ENCODE peak calls at places on chromosome 18, in seven cellular contexts. One of them, this sample, is unnamed.
A peak's percentile ranks its signal among the peaks of the same experiment; 100 is the strongest.

GRCh38 chr18:69492861-69493260 is 92.2 kb downstream of the DOK6 start:
- DNase-seq in NCI-H524 treated with DMSO at 0.1 percent for 48 hours: no peak
- DNase-seq in stimulated activated CD8-positive, alpha-beta memory T cell treated with anti-CD3 and anti-CD28 coated beads, Interleukin-7, amount 100 ng/mL, for 1 hour: no peak
- DNase-seq in activated CD8-positive, alpha-beta memory T cell treated with anti-CD3 and anti-CD28 coated beads, Interleukin-2, amount 50 U/mL, for 4 hours: no peak
- DNase-seq in GM19239: no peak
- DNase-seq in mesendoderm: no peak
- DNase-seq in stimulated activated CD4-positive, alpha-beta T cell treated with anti-CD3 and anti-CD28 coated beads, TNF-alpha, amount 100 ng/mL, for 1 hour: no peak
- DNase-seq in this sample: no peak

GRCh38 chr18:68532328-68532885 is 182.5 kb downstream of the TMX3 start:
- DNase-seq in mesendoderm: no peak
- DNase-seq in stimulated activated CD4-positive, alpha-beta T cell treated with anti-CD3 and anti-CD28 coated beads, TNF-alpha, amount 100 ng/mL, for 1 hour: no peak
- DNase-seq in GM19239: no peak
- DNase-seq in NCI-H524 treated with DMSO at 0.1 percent for 48 hours: no peak
- DNase-seq in activated CD8-positive, alpha-beta memory T cell treated with anti-CD3 and anti-CD28 coated beads, Interleukin-2, amount 50 U/mL, for 4 hours: no peak
- DNase-seq in stimulated activated CD8-positive, alpha-beta memory T cell treated with anti-CD3 and anti-CD28 coated beads, Interleukin-7, amount 100 ng/mL, for 1 hour: no peak
- DNase-seq in this sample: no peak

GRCh38 chr18:68660355-68661183 is 54.3 kb downstream of the TMX3 start:
- DNase-seq in GM19239: no peak
- DNase-seq in mesendoderm: peak; percentile 48
- DNase-seq in NCI-H524 treated with DMSO at 0.1 percent for 48 hours: no peak
- DNase-seq in activated CD8-positive, alpha-beta memory T cell treated with anti-CD3 and anti-CD28 coated beads, Interleukin-2, amount 50 U/mL, for 4 hours: no peak
- DNase-seq in stimulated activated CD8-positive, alpha-beta memory T cell treated with anti-CD3 and anti-CD28 coated beads, Interleukin-7, amount 100 ng/mL, for 1 hour: no peak
- DNase-seq in stimulated activated CD4-positive, alpha-beta T cell treated with anti-CD3 and anti-CD28 coated beads, TNF-alpha, amount 100 ng/mL, for 1 hour: no peak
- DNase-seq in this sample: peak; percentile 19

GRCh38 chr18:79378416-79379250 is 17.1 kb upstream of the NFATC1 start:
- DNase-seq in activated CD8-positive, alpha-beta memory T cell treated with anti-CD3 and anti-CD28 coated beads, Interleukin-2, amount 50 U/mL, for 4 hours: peak; percentile 83
- DNase-seq in GM19239: peak; percentile 89
- DNase-seq in NCI-H524 treated with DMSO at 0.1 percent for 48 hours: no peak
- DNase-seq in mesendoderm: peak; percentile 88
- DNase-seq in stimulated activated CD4-positive, alpha-beta T cell treated with anti-CD3 and anti-CD28 coated beads, TNF-alpha, amount 100 ng/mL, for 1 hour: peak; percentile 73
- DNase-seq in stimulated activated CD8-positive, alpha-beta memory T cell treated with anti-CD3 and anti-CD28 coated beads, Interleukin-7, amount 100 ng/mL, for 1 hour: peak; percentile 65
- DNase-seq in this sample: no peak

GRCh38 chr18:13429016-13429415 is 210.5 kb downstream of the LDLRAD4 start:
- DNase-seq in mesendoderm: no peak
- DNase-seq in activated CD8-positive, alpha-beta memory T cell treated with anti-CD3 and anti-CD28 coated beads, Interleukin-2, amount 50 U/mL, for 4 hours: no peak
- DNase-seq in GM19239: no peak
- DNase-seq in stimulated activated CD8-positive, alpha-beta memory T cell treated with anti-CD3 and anti-CD28 coated beads, Interleukin-7, amount 100 ng/mL, for 1 hour: no peak
- DNase-seq in stimulated activated CD4-positive, alpha-beta T cell treated with anti-CD3 and anti-CD28 coated beads, TNF-alpha, amount 100 ng/mL, for 1 hour: no peak
- DNase-seq in NCI-H524 treated with DMSO at 0.1 percent for 48 hours: no peak
- DNase-seq in this sample: no peak

GRCh38 chr18:53883771-53884170 is 340.7 kb downstream of the MBD2 start:
- DNase-seq in stimulated activated CD8-positive, alpha-beta memory T cell treated with anti-CD3 and anti-CD28 coated beads, Interleukin-7, amount 100 ng/mL, for 1 hour: no peak
- DNase-seq in stimulated activated CD4-positive, alpha-beta T cell treated with anti-CD3 and anti-CD28 coated beads, TNF-alpha, amount 100 ng/mL, for 1 hour: no peak
- DNase-seq in mesendoderm: no peak
- DNase-seq in NCI-H524 treated with DMSO at 0.1 percent for 48 hours: no peak
- DNase-seq in GM19239: no peak
- DNase-seq in activated CD8-positive, alpha-beta memory T cell treated with anti-CD3 and anti-CD28 coated beads, Interleukin-2, amount 50 U/mL, for 4 hours: no peak
- DNase-seq in this sample: no peak

GRCh38 chr18:78297048-78297447 is 682.6 kb upstream of the SALL3 start:
- DNase-seq in mesendoderm: no peak
- DNase-seq in NCI-H524 treated with DMSO at 0.1 percent for 48 hours: no peak
- DNase-seq in stimulated activated CD4-positive, alpha-beta T cell treated with anti-CD3 and anti-CD28 coated beads, TNF-alpha, amount 100 ng/mL, for 1 hour: no peak
- DNase-seq in GM19239: no peak
- DNase-seq in activated CD8-positive, alpha-beta memory T cell treated with anti-CD3 and anti-CD28 coated beads, Interleukin-2, amount 50 U/mL, for 4 hours: no peak
- DNase-seq in stimulated activated CD8-positive, alpha-beta memory T cell treated with anti-CD3 and anti-CD28 coated beads, Interleukin-7, amount 100 ng/mL, for 1 hour: no peak
- DNase-seq in this sample: no peak

GRCh38 chr18:46756559-46757201 is at the start of gene ST8SIA5:
- DNase-seq in GM19239: no peak
- DNase-seq in NCI-H524 treated with DMSO at 0.1 percent for 48 hours: peak; percentile 54
- DNase-seq in stimulated activated CD4-positive, alpha-beta T cell treated with anti-CD3 and anti-CD28 coated beads, TNF-alpha, amount 100 ng/mL, for 1 hour: no peak
- DNase-seq in stimulated activated CD8-positive, alpha-beta memory T cell treated with anti-CD3 and anti-CD28 coated beads, Interleukin-7, amount 100 ng/mL, for 1 hour: no peak
- DNase-seq in activated CD8-positive, alpha-beta memory T cell treated with anti-CD3 and anti-CD28 coated beads, Interleukin-2, amount 50 U/mL, for 4 hours: no peak
- DNase-seq in mesendoderm: peak; percentile 53
- DNase-seq in this sample: no peak

GRCh38 chr18:45270289-45270771 is 344.9 kb upstream of the SLC14A2 start:
- DNase-seq in activated CD8-positive, alpha-beta memory T cell treated with anti-CD3 and anti-CD28 coated beads, Interleukin-2, amount 50 U/mL, for 4 hours: no peak
- DNase-seq in GM19239: no peak
- DNase-seq in stimulated activated CD4-positive, alpha-beta T cell treated with anti-CD3 and anti-CD28 coated beads, TNF-alpha, amount 100 ng/mL, for 1 hour: no peak
- DNase-seq in mesendoderm: no peak
- DNase-seq in NCI-H524 treated with DMSO at 0.1 percent for 48 hours: no peak
- DNase-seq in stimulated activated CD8-positive, alpha-beta memory T cell treated with anti-CD3 and anti-CD28 coated beads, Interleukin-7, amount 100 ng/mL, for 1 hour: no peak
- DNase-seq in this sample: no peak

GRCh38 chr18:28793911-28794310 is 617.0 kb upstream of the CDH2 start:
- DNase-seq in GM19239: no peak
- DNase-seq in mesendoderm: no peak
- DNase-seq in NCI-H524 treated with DMSO at 0.1 percent for 48 hours: no peak
- DNase-seq in activated CD8-positive, alpha-beta memory T cell treated with anti-CD3 and anti-CD28 coated beads, Interleukin-2, amount 50 U/mL, for 4 hours: no peak
- DNase-seq in stimulated activated CD4-positive, alpha-beta T cell treated with anti-CD3 and anti-CD28 coated beads, TNF-alpha, amount 100 ng/mL, for 1 hour: no peak
- DNase-seq in stimulated activated CD8-positive, alpha-beta memory T cell treated with anti-CD3 and anti-CD28 coated beads, Interleukin-7, amount 100 ng/mL, for 1 hour: no peak
- DNase-seq in this sample: no peak

GRCh38 chr18:36636237-36636792 is 192.5 kb downstream of the TPGS2 start:
- DNase-seq in GM19239: no peak
- DNase-seq in activated CD8-positive, alpha-beta memory T cell treated with anti-CD3 and anti-CD28 coated beads, Interleukin-2, amount 50 U/mL, for 4 hours: no peak
- DNase-seq in NCI-H524 treated with DMSO at 0.1 percent for 48 hours: no peak
- DNase-seq in mesendoderm: no peak
- DNase-seq in stimulated activated CD8-positive, alpha-beta memory T cell treated with anti-CD3 and anti-CD28 coated beads, Interleukin-7, amount 100 ng/mL, for 1 hour: no peak
- DNase-seq in stimulated activated CD4-positive, alpha-beta T cell treated with anti-CD3 and anti-CD28 coated beads, TNF-alpha, amount 100 ng/mL, for 1 hour: no peak
- DNase-seq in this sample: no peak

GRCh38 chr18:43279015-43279758 is 1.9 kb upstream of the SYT4 start:
- DNase-seq in activated CD8-positive, alpha-beta memory T cell treated with anti-CD3 and anti-CD28 coated beads, Interleukin-2, amount 50 U/mL, for 4 hours: no peak
- DNase-seq in stimulated activated CD8-positive, alpha-beta memory T cell treated with anti-CD3 and anti-CD28 coated beads, Interleukin-7, amount 100 ng/mL, for 1 hour: no peak
- DNase-seq in stimulated activated CD4-positive, alpha-beta T cell treated with anti-CD3 and anti-CD28 coated beads, TNF-alpha, amount 100 ng/mL, for 1 hour: no peak
- DNase-seq in GM19239: no peak
- DNase-seq in NCI-H524 treated with DMSO at 0.1 percent for 48 hours: peak; percentile 94
- DNase-seq in mesendoderm: peak; percentile 96
- DNase-seq in this sample: peak; percentile 41

GRCh38 chr18:26051845-26052244 is 38.6 kb downstream of the SS18 start:
- DNase-seq in GM19239: no peak
- DNase-seq in stimulated activated CD4-positive, alpha-beta T cell treated with anti-CD3 and anti-CD28 coated beads, TNF-alpha, amount 100 ng/mL, for 1 hour: no peak
- DNase-seq in activated CD8-positive, alpha-beta memory T cell treated with anti-CD3 and anti-CD28 coated beads, Interleukin-2, amount 50 U/mL, for 4 hours: no peak
- DNase-seq in NCI-H524 treated with DMSO at 0.1 percent for 48 hours: no peak
- DNase-seq in stimulated activated CD8-positive, alpha-beta memory T cell treated with anti-CD3 and anti-CD28 coated beads, Interleukin-7, amount 100 ng/mL, for 1 hour: no peak
- DNase-seq in mesendoderm: no peak
- DNase-seq in this sample: no peak

GRCh38 chr18:70069965-70070364 is 122.3 kb upstream of the CD226 start:
- DNase-seq in stimulated activated CD4-positive, alpha-beta T cell treated with anti-CD3 and anti-CD28 coated beads, TNF-alpha, amount 100 ng/mL, for 1 hour: no peak
- DNase-seq in NCI-H524 treated with DMSO at 0.1 percent for 48 hours: no peak
- DNase-seq in stimulated activated CD8-positive, alpha-beta memory T cell treated with anti-CD3 and anti-CD28 coated beads, Interleukin-7, amount 100 ng/mL, for 1 hour: no peak
- DNase-seq in GM19239: no peak
- DNase-seq in mesendoderm: no peak
- DNase-seq in activated CD8-positive, alpha-beta memory T cell treated with anti-CD3 and anti-CD28 coated beads, Interleukin-2, amount 50 U/mL, for 4 hours: no peak
- DNase-seq in this sample: no peak

GRCh38 chr18:48932822-48933510 is 17.8 kb downstream of the SMAD7 start:
- DNase-seq in NCI-H524 treated with DMSO at 0.1 percent for 48 hours: no peak
- DNase-seq in GM19239: no peak
- DNase-seq in stimulated activated CD4-positive, alpha-beta T cell treated with anti-CD3 and anti-CD28 coated beads, TNF-alpha, amount 100 ng/mL, for 1 hour: no peak
- DNase-seq in activated CD8-positive, alpha-beta memory T cell treated with anti-CD3 and anti-CD28 coated beads, Interleukin-2, amount 50 U/mL, for 4 hours: peak; percentile 14
- DNase-seq in stimulated activated CD8-positive, alpha-beta memory T cell treated with anti-CD3 and anti-CD28 coated beads, Interleukin-7, amount 100 ng/mL, for 1 hour: no peak
- DNase-seq in mesendoderm: no peak
- DNase-seq in this sample: no peak

GRCh38 chr18:9861933-9862332 is 23.8 kb upstream of the TXNDC2 start:
- DNase-seq in stimulated activated CD8-positive, alpha-beta memory T cell treated with anti-CD3 and anti-CD28 coated beads, Interleukin-7, amount 100 ng/mL, for 1 hour: no peak
- DNase-seq in GM19239: no peak
- DNase-seq in NCI-H524 treated with DMSO at 0.1 percent for 48 hours: no peak
- DNase-seq in mesendoderm: no peak
- DNase-seq in activated CD8-positive, alpha-beta memory T cell treated with anti-CD3 and anti-CD28 coated beads, Interleukin-2, amount 50 U/mL, for 4 hours: no peak
- DNase-seq in stimulated activated CD4-positive, alpha-beta T cell treated with anti-CD3 and anti-CD28 coated beads, TNF-alpha, amount 100 ng/mL, for 1 hour: no peak
- DNase-seq in this sample: no peak

GRCh38 chr18:74281011-74281638 is 10.6 kb downstream of the CYB5A start:
- DNase-seq in NCI-H524 treated with DMSO at 0.1 percent for 48 hours: no peak
- DNase-seq in GM19239: no peak
- DNase-seq in mesendoderm: peak; percentile 63
- DNase-seq in stimulated activated CD8-positive, alpha-beta memory T cell treated with anti-CD3 and anti-CD28 coated beads, Interleukin-7, amount 100 ng/mL, for 1 hour: no peak
- DNase-seq in stimulated activated CD4-positive, alpha-beta T cell treated with anti-CD3 and anti-CD28 coated beads, TNF-alpha, amount 100 ng/mL, for 1 hour: no peak
- DNase-seq in activated CD8-positive, alpha-beta memory T cell treated with anti-CD3 and anti-CD28 coated beads, Interleukin-2, amount 50 U/mL, for 4 hours: no peak
- DNase-seq in this sample: no peak

GRCh38 chr18:25076980-25077780 is 274.8 kb downstream of the ZNF521 start:
- DNase-seq in stimulated activated CD8-positive, alpha-beta memory T cell treated with anti-CD3 and anti-CD28 coated beads, Interleukin-7, amount 100 ng/mL, for 1 hour: no peak
- DNase-seq in GM19239: no peak
- DNase-seq in stimulated activated CD4-positive, alpha-beta T cell treated with anti-CD3 and anti-CD28 coated beads, TNF-alpha, amount 100 ng/mL, for 1 hour: no peak
- DNase-seq in mesendoderm: peak; percentile 87
- DNase-seq in activated CD8-positive, alpha-beta memory T cell treated with anti-CD3 and anti-CD28 coated beads, Interleukin-2, amount 50 U/mL, for 4 hours: no peak
- DNase-seq in NCI-H524 treated with DMSO at 0.1 percent for 48 hours: no peak
- DNase-seq in this sample: no peak

GRCh38 chr18:38752430-38752829 is 1186.8 kb upstream of the CELF4 start:
- DNase-seq in GM19239: no peak
- DNase-seq in stimulated activated CD8-positive, alpha-beta memory T cell treated with anti-CD3 and anti-CD28 coated beads, Interleukin-7, amount 100 ng/mL, for 1 hour: no peak
- DNase-seq in mesendoderm: no peak
- DNase-seq in activated CD8-positive, alpha-beta memory T cell treated with anti-CD3 and anti-CD28 coated beads, Interleukin-2, amount 50 U/mL, for 4 hours: no peak
- DNase-seq in stimulated activated CD4-positive, alpha-beta T cell treated with anti-CD3 and anti-CD28 coated beads, TNF-alpha, amount 100 ng/mL, for 1 hour: no peak
- DNase-seq in NCI-H524 treated with DMSO at 0.1 percent for 48 hours: no peak
- DNase-seq in this sample: no peak

GRCh38 chr18:43571078-43571689 is 293.9 kb upstream of the SYT4 start:
- DNase-seq in stimulated activated CD4-positive, alpha-beta T cell treated with anti-CD3 and anti-CD28 coated beads, TNF-alpha, amount 100 ng/mL, for 1 hour: no peak
- DNase-seq in GM19239: no peak
- DNase-seq in activated CD8-positive, alpha-beta memory T cell treated with anti-CD3 and anti-CD28 coated beads, Interleukin-2, amount 50 U/mL, for 4 hours: no peak
- DNase-seq in mesendoderm: peak; percentile 51
- DNase-seq in stimulated activated CD8-positive, alpha-beta memory T cell treated with anti-CD3 and anti-CD28 coated beads, Interleukin-7, amount 100 ng/mL, for 1 hour: no peak
- DNase-seq in NCI-H524 treated with DMSO at 0.1 percent for 48 hours: no peak
- DNase-seq in this sample: no peak